ENCODE peak calls at places on chromosomes 3 and 15, in five cellular contexts. One of them, this sample, is unnamed.
A peak's percentile ranks its signal among the peaks of the same experiment; 100 is the strongest.

GRCh38 chr15:34795267-34796081 is at the start of gene ACTC1:
- DNase-seq in AG04450: no peak
- DNase-seq in cardiac muscle cell: peak; percentile 55
- DNase-seq in psoas muscle: peak; percentile 79
- DNase-seq in H1: peak; percentile 47
- DNase-seq in this sample: no peak

GRCh38 chr3:146598486-146598885 is 6.7 kb downstream of the PLSCR5 start:
- DNase-seq in AG04450: no peak
- DNase-seq in cardiac muscle cell: no peak
- DNase-seq in psoas muscle: no peak
- DNase-seq in H1: no peak
- DNase-seq in this sample: no peak

GRCh38 chr3:60742606-60743145 is 508.6 kb downstream of the FHIT start:
- DNase-seq in AG04450: no peak
- DNase-seq in cardiac muscle cell: peak; percentile 7
- DNase-seq in psoas muscle: peak; percentile 60
- DNase-seq in H1: peak; percentile 61
- DNase-seq in this sample: no peak

GRCh38 chr3:64792458-64792857 is 104.7 kb upstream of the ADAMTS9 start:
- DNase-seq in AG04450: no peak
- DNase-seq in cardiac muscle cell: peak; percentile 58
- DNase-seq in psoas muscle: no peak
- DNase-seq in H1: no peak
- DNase-seq in this sample: no peak

GRCh38 chr15:48557335-48557734 is 88.2 kb downstream of the FBN1 start:
- DNase-seq in AG04450: no peak
- DNase-seq in cardiac muscle cell: no peak
- DNase-seq in psoas muscle: peak; percentile 35
- DNase-seq in H1: no peak
- DNase-seq in this sample: no peak

GRCh38 chr15:25587616-25588340 is 149.0 kb upstream of the UBE3A start:
- DNase-seq in AG04450: no peak
- DNase-seq in cardiac muscle cell: no peak
- DNase-seq in psoas muscle: no peak
- DNase-seq in H1: no peak
- DNase-seq in this sample: no peak

GRCh38 chr3:5123937-5124336 is 1.8 kb downstream of the ARL8B start:
- DNase-seq in AG04450: no peak
- DNase-seq in cardiac muscle cell: no peak
- DNase-seq in psoas muscle: no peak
- DNase-seq in H1: no peak
- DNase-seq in this sample: no peak

GRCh38 chr3:137764001-137764433 is at the start of gene SOX14:
- DNase-seq in AG04450: no peak
- DNase-seq in cardiac muscle cell: no peak
- DNase-seq in psoas muscle: no peak
- DNase-seq in H1: peak; percentile 89
- DNase-seq in this sample: no peak

GRCh38 chr3:127082066-127082465 is 99.2 kb downstream of the PLXNA1 start:
- DNase-seq in AG04450: no peak
- DNase-seq in cardiac muscle cell: no peak
- DNase-seq in psoas muscle: peak; percentile 2
- DNase-seq in H1: no peak
- DNase-seq in this sample: no peak

GRCh38 chr3:190385835-190386688 is 1.9 kb upstream of the CLDN16 start:
- DNase-seq in AG04450: peak; percentile 84
- DNase-seq in cardiac muscle cell: peak; percentile 94
- DNase-seq in psoas muscle: no peak
- DNase-seq in H1: no peak
- DNase-seq in this sample: no peak

GRCh38 chr15:42087460-42087859 is 6.9 kb downstream of the PLA2G4D start:
- DNase-seq in AG04450: no peak
- DNase-seq in cardiac muscle cell: no peak
- DNase-seq in psoas muscle: no peak
- DNase-seq in H1: no peak
- DNase-seq in this sample: no peak

GRCh38 chr3:170058127-170058526 is 20.3 kb downstream of the GPR160 start:
- DNase-seq in AG04450: no peak
- DNase-seq in cardiac muscle cell: no peak
- DNase-seq in psoas muscle: no peak
- DNase-seq in H1: no peak
- DNase-seq in this sample: no peak

GRCh38 chr3:146100825-146101444 is 60.0 kb downstream of the PLOD2 start:
- DNase-seq in AG04450: no peak
- DNase-seq in cardiac muscle cell: peak; percentile 47
- DNase-seq in psoas muscle: no peak
- DNase-seq in H1: no peak
- DNase-seq in this sample: no peak

GRCh38 chr3:8595252-8595934 is 49.2 kb downstream of the SSUH2 start:
- DNase-seq in AG04450: no peak
- DNase-seq in cardiac muscle cell: no peak
- DNase-seq in psoas muscle: no peak
- DNase-seq in H1: no peak
- DNase-seq in this sample: no peak

GRCh38 chr15:51814616-51815015 is 14.8 kb upstream of the TMOD3 start:
- DNase-seq in AG04450: no peak
- DNase-seq in cardiac muscle cell: peak; percentile 16
- DNase-seq in psoas muscle: no peak
- DNase-seq in H1: no peak
- DNase-seq in this sample: no peak

GRCh38 chr15:52040167-52040900 is 21.3 kb downstream of the MAPK6 start:
- DNase-seq in AG04450: no peak
- DNase-seq in cardiac muscle cell: peak; percentile 68
- DNase-seq in psoas muscle: no peak
- DNase-seq in H1: no peak
- DNase-seq in this sample: no peak

GRCh38 chr3:172520332-172520831 is 2.8 kb downstream of the TNFSF10 start:
- DNase-seq in AG04450: peak; percentile 63
- DNase-seq in cardiac muscle cell: peak; percentile 29
- DNase-seq in psoas muscle: no peak
- DNase-seq in H1: no peak
- DNase-seq in this sample: no peak

GRCh38 chr3:151379083-151379734 is 5.3 kb downstream of the P2RY12 start:
- DNase-seq in AG04450: no peak
- DNase-seq in cardiac muscle cell: peak; percentile 56
- DNase-seq in psoas muscle: no peak
- DNase-seq in H1: no peak
- DNase-seq in this sample: no peak

GRCh38 chr3:100423611-100424010 is 22.3 kb downstream of the LNP1 start:
- DNase-seq in AG04450: no peak
- DNase-seq in cardiac muscle cell: no peak
- DNase-seq in psoas muscle: no peak
- DNase-seq in H1: no peak
- DNase-seq in this sample: no peak

GRCh38 chr3:52533623-52534280 is at the start of gene NT5DC2:
- DNase-seq in AG04450: no peak
- DNase-seq in cardiac muscle cell: peak; percentile 83
- DNase-seq in psoas muscle: peak; percentile 77
- DNase-seq in H1: no peak
- DNase-seq in this sample: no peak

GRCh38 chr3:52534281-52535183 is 875 bp upstream of the NT5DC2 start:
- DNase-seq in AG04450: no peak
- DNase-seq in cardiac muscle cell: peak; percentile 41
- DNase-seq in psoas muscle: peak; percentile 62
- DNase-seq in H1: no peak
- DNase-seq in this sample: no peak

GRCh38 chr3:52531636-52532516 is 1.8 kb downstream of the NT5DC2 start:
- DNase-seq in AG04450: no peak
- DNase-seq in cardiac muscle cell: no peak
- DNase-seq in psoas muscle: peak; percentile 59
- DNase-seq in H1: no peak
- DNase-seq in this sample: no peak

GRCh38 chr3:52532517-52532837 is 1.2 kb downstream of the NT5DC2 start:
- DNase-seq in AG04450: no peak
- DNase-seq in cardiac muscle cell: peak; percentile 77
- DNase-seq in psoas muscle: peak; percentile 60
- DNase-seq in H1: no peak
- DNase-seq in this sample: peak; percentile 12

GRCh38 chr3:52532838-52533622 is 627 bp downstream of the NT5DC2 start:
- DNase-seq in AG04450: no peak
- DNase-seq in cardiac muscle cell: peak; percentile 23
- DNase-seq in psoas muscle: peak; percentile 70
- DNase-seq in H1: no peak
- DNase-seq in this sample: peak; percentile 32
- H3K27ac ChIP-seq in AG04450: no peak overlapping the region
- H3K27ac ChIP-seq in cardiac muscle cell: no peak overlapping the region
- H3K27ac ChIP-seq in psoas muscle: peak overlapping the region; percentile 46
- H3K27ac ChIP-seq in H1: peak overlapping the region; percentile 22
- H3K27ac ChIP-seq in this sample: peak overlapping the region; percentile 14

DNA sequence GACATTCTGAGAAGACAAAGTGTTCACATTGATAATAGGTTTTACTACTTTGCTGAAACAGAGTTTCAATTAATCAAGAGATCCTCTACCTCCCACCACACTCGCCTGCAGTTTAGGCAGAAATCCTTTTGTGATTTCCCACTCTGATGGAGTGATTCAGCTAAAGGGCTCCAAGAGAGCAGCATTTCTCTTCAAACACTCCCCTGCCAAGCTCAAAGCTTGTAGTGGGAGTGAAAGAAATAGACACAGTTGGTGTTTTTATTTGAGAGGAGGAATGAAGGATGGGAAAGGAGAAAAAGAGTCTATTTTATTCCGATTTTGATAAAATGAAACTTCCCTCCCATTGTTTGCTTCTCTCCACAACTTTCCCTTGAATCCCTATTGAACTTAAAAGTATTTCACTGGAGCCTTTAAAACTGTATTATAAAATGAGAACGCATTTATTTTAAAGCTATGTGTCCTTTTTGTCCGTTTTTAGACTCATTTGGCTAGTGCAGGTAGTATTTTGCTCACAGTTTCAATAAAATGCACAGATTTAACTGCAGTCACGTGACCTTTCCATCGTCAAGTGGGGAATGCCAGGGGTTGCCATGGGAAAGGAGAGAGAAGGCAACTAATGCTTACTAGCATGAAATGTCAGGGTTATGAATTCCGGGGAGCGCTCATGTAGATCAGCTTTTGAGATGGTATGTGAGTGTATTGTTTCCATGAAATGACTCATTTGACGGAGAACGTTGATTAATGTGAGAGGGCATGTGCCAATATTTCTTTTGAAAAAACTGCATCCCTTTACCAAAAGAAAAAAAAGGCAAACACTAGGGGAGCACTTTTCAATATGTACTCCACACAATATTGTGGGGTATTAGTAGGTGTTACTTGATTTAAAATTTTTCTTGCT is 7.7 kb upstream of the OSBPL11 start:
- DNase-seq in AG04450: no peak
- DNase-seq in cardiac muscle cell: peak; percentile 65
- DNase-seq in psoas muscle: no peak
- DNase-seq in H1: no peak
- DNase-seq in this sample: no peak
- H3K27ac ChIP-seq in AG04450: no peak overlapping the region
- H3K27ac ChIP-seq in cardiac muscle cell: no peak overlapping the region
- H3K27ac ChIP-seq in psoas muscle: no peak overlapping the region
- H3K27ac ChIP-seq in H1: no peak overlapping the region
- H3K27ac ChIP-seq in this sample: no peak overlapping the region

GRCh38 chr15:50028323-50028722 is 90.7 kb downstream of the ATP8B4 start:
- DNase-seq in AG04450: no peak
- DNase-seq in cardiac muscle cell: no peak
- DNase-seq in psoas muscle: no peak
- DNase-seq in H1: no peak
- DNase-seq in this sample: no peak
- H3K27ac ChIP-seq in AG04450: no peak overlapping the region
- H3K27ac ChIP-seq in cardiac muscle cell: no peak overlapping the region
- H3K27ac ChIP-seq in psoas muscle: no peak overlapping the region
- H3K27ac ChIP-seq in H1: no peak overlapping the region
- H3K27ac ChIP-seq in this sample: no peak overlapping the region

GRCh38 chr3:181868576-181868975 is 156.9 kb downstream of the SOX2 start:
- DNase-seq in AG04450: no peak
- DNase-seq in cardiac muscle cell: no peak
- DNase-seq in psoas muscle: no peak
- DNase-seq in H1: no peak
- DNase-seq in this sample: no peak
- H3K27ac ChIP-seq in AG04450: no peak overlapping the region
- H3K27ac ChIP-seq in cardiac muscle cell: no peak overlapping the region
- H3K27ac ChIP-seq in psoas muscle: no peak overlapping the region
- H3K27ac ChIP-seq in H1: no peak overlapping the region
- H3K27ac ChIP-seq in this sample: no peak overlapping the region

GRCh38 chr3:17749281-17749680 is 6.8 kb upstream of the TBC1D5 start:
- DNase-seq in AG04450: no peak
- DNase-seq in cardiac muscle cell: no peak
- DNase-seq in psoas muscle: no peak
- DNase-seq in H1: peak; percentile 7
- DNase-seq in this sample: no peak

GRCh38 chr3:17747184-17747889 is 4.9 kb upstream of the TBC1D5 start:
- DNase-seq in AG04450: no peak
- DNase-seq in cardiac muscle cell: no peak
- DNase-seq in psoas muscle: no peak
- DNase-seq in H1: no peak
- DNase-seq in this sample: no peak

GRCh38 chr3:17745894-17746293 is 3.5 kb upstream of the TBC1D5 start:
- DNase-seq in AG04450: no peak
- DNase-seq in cardiac muscle cell: no peak
- DNase-seq in psoas muscle: no peak
- DNase-seq in H1: no peak
- DNase-seq in this sample: no peak

GRCh38 chr3:17749705-17750293 is 7.4 kb upstream of the TBC1D5 start:
- DNase-seq in AG04450: no peak
- DNase-seq in cardiac muscle cell: no peak
- DNase-seq in psoas muscle: no peak
- DNase-seq in H1: no peak
- DNase-seq in this sample: no peak

GRCh38 chr3:17747890-17748247 is 5.4 kb upstream of the TBC1D5 start:
- DNase-seq in AG04450: no peak
- DNase-seq in cardiac muscle cell: no peak
- DNase-seq in psoas muscle: no peak
- DNase-seq in H1: no peak
- DNase-seq in this sample: no peak
- H3K27ac ChIP-seq in AG04450: no peak overlapping the region
- H3K27ac ChIP-seq in cardiac muscle cell: no peak overlapping the region
- H3K27ac ChIP-seq in psoas muscle: no peak overlapping the region
- H3K27ac ChIP-seq in H1: no peak overlapping the region
- H3K27ac ChIP-seq in this sample: no peak overlapping the region

GRCh38 chr3:30986551-30986950 is 92.1 kb upstream of the GADL1 start:
- DNase-seq in AG04450: no peak
- DNase-seq in cardiac muscle cell: no peak
- DNase-seq in psoas muscle: no peak
- DNase-seq in H1: no peak
- DNase-seq in this sample: no peak

GRCh38 chr3:30988774-30989173 is 94.3 kb upstream of the GADL1 start:
- DNase-seq in AG04450: no peak
- DNase-seq in cardiac muscle cell: no peak
- DNase-seq in psoas muscle: no peak
- DNase-seq in H1: no peak
- DNase-seq in this sample: no peak

GRCh38 chr3:30982676-30983075 is 88.2 kb upstream of the GADL1 start:
- DNase-seq in AG04450: no peak
- DNase-seq in cardiac muscle cell: no peak
- DNase-seq in psoas muscle: no peak
- DNase-seq in H1: no peak
- DNase-seq in this sample: no peak

GRCh38 chr3:30980993-30981392 is 86.5 kb upstream of the GADL1 start:
- DNase-seq in AG04450: no peak
- DNase-seq in cardiac muscle cell: no peak
- DNase-seq in psoas muscle: no peak
- DNase-seq in H1: no peak
- DNase-seq in this sample: no peak

GRCh38 chr3:30984855-30985793 is 90.7 kb upstream of the GADL1 start:
- DNase-seq in AG04450: no peak
- DNase-seq in cardiac muscle cell: peak; percentile 2
- DNase-seq in psoas muscle: no peak
- DNase-seq in H1: no peak
- DNase-seq in this sample: no peak
- H3K27ac ChIP-seq in AG04450: no peak overlapping the region
- H3K27ac ChIP-seq in cardiac muscle cell: no peak overlapping the region
- H3K27ac ChIP-seq in psoas muscle: no peak overlapping the region
- H3K27ac ChIP-seq in H1: no peak overlapping the region
- H3K27ac ChIP-seq in this sample: no peak overlapping the region